ENCODE peak calls at places on chromosomes 2 and 18, in six cellular contexts. V is neural crest cell, T is tibial artery, H is cardiac fibroblast, A is foreskin fibroblast, M is progenitor cell of endocrine pancreas. Z is an unnamed sample.

GRCh38 chr2:28661589-28662001 is 90.0 kb upstream of the PPP1CB start:
- DNase-seq in M (no peak), T (peak), A (peak), H (peak), V (no peak), Z (peak)

GRCh38 chr2:1632006-1632348 is 112.3 kb downstream of the PXDN start:
- DNase-seq in M (no peak), H (peak), A (peak), T (no peak), V (no peak), Z (no peak)

GRCh38 chr2:135638825-135639224 is 102.8 kb upstream of the UBXN4 start:
- DNase-seq in M (no peak), T (no peak), H (no peak), V (no peak), A (no peak), Z (no peak)

GRCh38 chr2:36357506-36358316 is 2.1 kb downstream of the CRIM1 start:
- DNase-seq in H (peak), V (peak), T (peak), A (peak), M (no peak), Z (no peak)

GRCh38 chr2:49619804-49620203 is 465.5 kb upstream of the FSHR start:
- DNase-seq in A (no peak), T (no peak), V (no peak), M (no peak), H (no peak), Z (no peak)

GRCh38 chr2:65991864-65992554 is 442.9 kb upstream of the MEIS1 start:
- DNase-seq in A (no peak), V (no peak), T (no peak), M (no peak), H (no peak), Z (no peak)

GRCh38 chr18:24656044-24656443 is 195.6 kb downstream of the HRH4 start:
- DNase-seq in A (no peak), H (no peak), M (no peak), V (no peak), T (no peak), Z (no peak)

GRCh38 chr2:98868548-98869271 is 67.3 kb downstream of the CRACDL start:
- DNase-seq in T (no peak), M (no peak), A (no peak), H (peak), V (no peak), Z (no peak)

GRCh38 chr2:109407401-109408335 is 206.1 kb downstream of the SEPTIN10 start:
- DNase-seq in V (no peak), M (no peak), T (no peak), H (no peak), A (no peak), Z (no peak)

GRCh38 chr18:52670903-52671302 is 330.9 kb downstream of the DCC start:
- DNase-seq in H (peak), V (no peak), A (no peak), T (no peak), M (no peak), Z (no peak)

GRCh38 chr2:12602661-12603060 is 114.1 kb upstream of the TRIB2 start:
- DNase-seq in A (peak), T (no peak), V (no peak), M (no peak), H (no peak), Z (no peak)

GRCh38 chr2:55482186-55482945 is 37.2 kb upstream of the CFAP36 start:
- DNase-seq in T (no peak), V (no peak), M (no peak), A (no peak), H (peak), Z (peak)

GRCh38 chr2:162153608-162154224 is 1.7 kb upstream of the GCG start:
- DNase-seq in T (no peak), M (peak), H (peak), A (peak), V (peak), Z (peak)

GRCh38 chr2:96250188-96250587 is 15.6 kb downstream of the TMEM127 start:
- DNase-seq in H (no peak), M (no peak), A (no peak), V (no peak), T (no peak), Z (no peak)

GRCh38 chr18:26317353-26317865 is 91.2 kb downstream of the TAF4B start:
- DNase-seq in V (no peak), H (peak), M (no peak), A (no peak), T (no peak), Z (no peak)

GRCh38 chr2:161426788-161427412 is 10.8 kb downstream of the TBR1 start:
- DNase-seq in A (no peak), V (peak), M (no peak), T (no peak), H (peak), Z (no peak)

GRCh38 chr2:17470855-17471641 is 47.2 kb downstream of the RAD51AP2 start:
- DNase-seq in H (peak), T (no peak), M (no peak), A (peak), V (no peak), Z (peak)

GRCh38 chr2:60849165-60849564 is 32.2 kb upstream of the REL start:
- DNase-seq in T (no peak), V (no peak), H (peak), M (no peak), A (peak), Z (no peak)

GRCh38 chr2:230697676-230698075 is 15.0 kb upstream of the CAB39 start:
- DNase-seq in A (no peak), V (no peak), T (no peak), H (no peak), M (no peak), Z (no peak)

GRCh38 chr2:86598966-86599365 is 24.7 kb downstream of the RNF103 start:
- DNase-seq in M (no peak), A (no peak), V (no peak), H (no peak), T (no peak), Z (no peak)

GRCh38 chr18:28735731-28736130 is 558.8 kb upstream of the CDH2 start:
- DNase-seq in M (no peak), T (no peak), H (peak), V (no peak), A (peak), Z (peak)

GRCh38 chr2:171952748-171953147 is 30.5 kb downstream of the HAT1 start:
- DNase-seq in M (no peak), H (no peak), A (no peak), T (no peak), V (no peak), Z (no peak)

GRCh38 chr2:171957061-171957460 is 34.8 kb downstream of the HAT1 start:
- DNase-seq in T (no peak), A (peak), V (no peak), H (peak), M (no peak), Z (no peak)

GRCh38 chr2:171958475-171958874 is 36.2 kb downstream of the HAT1 start:
- DNase-seq in A (peak), H (peak), T (no peak), V (no peak), M (no peak), Z (no peak)

GRCh38 chr2:171959998-171960397 is 37.7 kb downstream of the HAT1 start:
- DNase-seq in M (no peak), A (no peak), V (no peak), T (no peak), H (no peak), Z (no peak)

GRCh38 chr2:171956135-171956830 is 34.0 kb downstream of the HAT1 start:
- DNase-seq in T (no peak), V (no peak), A (no peak), M (no peak), H (no peak), Z (no peak)
- TF ChIP-seq CTCF in T (no peak), V (no peak), A (no peak), M (no peak), H (no peak), Z (no peak)

DNA sequence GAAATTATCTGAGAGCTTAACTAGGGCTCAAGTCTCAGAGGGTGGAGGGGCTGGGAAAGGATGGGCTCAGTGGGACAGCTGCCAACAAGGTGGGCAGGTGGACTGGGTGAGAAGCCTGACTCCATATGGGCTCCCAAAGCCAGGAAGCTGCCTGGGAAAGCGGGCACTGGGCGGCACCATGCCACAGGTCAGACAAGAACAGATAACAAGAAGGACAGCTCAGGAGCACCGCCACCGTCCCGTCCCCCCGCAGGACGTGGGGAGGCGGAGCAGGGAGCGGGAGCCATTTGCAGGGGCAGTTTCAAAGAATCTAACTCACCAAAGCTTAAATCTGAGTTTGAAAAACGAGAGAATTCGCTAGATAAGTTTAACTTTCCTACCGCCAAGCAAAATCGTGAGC is 45.6 kb downstream of the NETO1 start:
- DNase-seq in H (no peak), A (no peak), T (no peak), V (no peak), M (no peak), Z (no peak)
- TF ChIP-seq CTCF in H (no peak), A (no peak), T (no peak), V (no peak), M (no peak), Z (no peak)

DNA sequence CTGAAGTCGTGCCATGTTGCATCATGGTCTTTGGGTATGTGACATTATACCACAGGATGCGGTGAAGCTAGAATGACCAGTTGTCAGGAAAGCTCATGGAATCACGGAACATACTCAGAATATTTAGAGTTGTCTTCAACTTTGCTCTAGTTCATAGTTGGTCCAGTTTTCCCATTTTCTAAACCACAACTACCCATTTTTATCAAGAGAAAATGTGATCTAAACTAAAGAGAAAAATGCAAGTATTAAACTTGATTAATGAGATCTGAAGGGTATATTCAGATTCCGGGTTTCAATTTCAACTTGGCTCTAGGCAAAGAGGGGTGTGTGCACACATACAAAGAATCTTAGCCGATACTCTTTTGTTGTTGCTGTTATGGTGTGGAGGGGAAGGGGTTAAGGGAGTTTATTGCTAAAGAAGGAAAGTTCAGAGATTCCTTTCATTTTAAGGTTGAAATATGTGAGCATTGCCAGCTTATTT is 516.5 kb upstream of the ZEB2 start:
- DNase-seq in M (no peak), T (no peak), V (no peak), H (peak), A (no peak), Z (no peak)
- TF ChIP-seq CTCF in M (no peak), T (no peak), V (no peak), H (no peak), A (no peak), Z (no peak)

GRCh38 chr2:9139491-9140443 is 66.8 kb upstream of the ASAP2 start:
- DNase-seq in H (peak), V (peak), A (peak), T (peak), M (peak), Z (peak)

GRCh38 chr2:9140570-9141378 is 65.8 kb upstream of the ASAP2 start:
- DNase-seq in M (no peak), V (no peak), H (no peak), A (no peak), T (no peak), Z (no peak)

GRCh38 chr2:9136997-9137819 is 69.4 kb upstream of the ASAP2 start:
- DNase-seq in H (no peak), M (no peak), A (no peak), T (no peak), V (no peak), Z (no peak)

GRCh38 chr2:9138507-9139085 is 68.0 kb upstream of the ASAP2 start:
- DNase-seq in A (no peak), H (no peak), V (peak), M (peak), T (no peak), Z (peak)

DNA sequence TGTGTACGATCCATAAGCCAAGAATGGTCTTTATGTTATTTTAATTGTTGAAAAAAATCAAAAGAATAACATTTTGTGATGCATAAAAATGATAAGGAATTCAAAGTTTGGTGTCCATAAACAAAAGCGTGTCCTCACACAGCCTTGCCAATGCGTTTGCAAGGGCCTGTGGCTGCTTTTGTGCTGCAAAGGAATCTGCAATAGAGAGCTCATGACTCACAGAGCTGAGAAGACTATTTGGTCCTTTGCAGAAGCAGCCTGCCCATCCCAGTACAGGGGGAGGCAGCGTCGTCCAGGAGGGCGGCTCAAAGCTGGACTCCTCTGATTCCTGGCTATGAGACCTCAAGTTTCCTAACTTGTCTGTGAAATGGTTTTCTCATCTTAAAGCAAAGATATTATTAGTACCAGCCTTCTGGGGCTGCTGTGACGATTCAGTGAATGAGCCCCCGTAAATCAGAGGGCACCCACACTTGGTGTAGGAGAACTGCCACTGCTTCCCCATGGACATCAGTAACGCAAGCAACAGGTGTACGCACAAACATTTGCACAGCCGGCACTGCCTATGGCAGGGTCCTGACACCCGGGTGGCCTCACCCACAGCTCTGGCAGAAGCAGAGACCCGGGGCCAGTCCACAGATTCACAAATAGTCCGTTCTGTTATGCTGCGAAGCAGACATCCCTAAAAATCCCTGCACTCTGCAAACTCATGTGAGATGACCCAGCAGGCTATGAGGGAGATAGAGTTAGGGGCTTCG is 70.6 kb upstream of the ASAP2 start:
- DNase-seq in H (peak), V (no peak), A (no peak), M (no peak), T (peak), Z (no peak)
- TF ChIP-seq CTCF in H (no peak), V (no peak), A (no peak), M (no peak), T (no peak), Z (no peak)

DNA sequence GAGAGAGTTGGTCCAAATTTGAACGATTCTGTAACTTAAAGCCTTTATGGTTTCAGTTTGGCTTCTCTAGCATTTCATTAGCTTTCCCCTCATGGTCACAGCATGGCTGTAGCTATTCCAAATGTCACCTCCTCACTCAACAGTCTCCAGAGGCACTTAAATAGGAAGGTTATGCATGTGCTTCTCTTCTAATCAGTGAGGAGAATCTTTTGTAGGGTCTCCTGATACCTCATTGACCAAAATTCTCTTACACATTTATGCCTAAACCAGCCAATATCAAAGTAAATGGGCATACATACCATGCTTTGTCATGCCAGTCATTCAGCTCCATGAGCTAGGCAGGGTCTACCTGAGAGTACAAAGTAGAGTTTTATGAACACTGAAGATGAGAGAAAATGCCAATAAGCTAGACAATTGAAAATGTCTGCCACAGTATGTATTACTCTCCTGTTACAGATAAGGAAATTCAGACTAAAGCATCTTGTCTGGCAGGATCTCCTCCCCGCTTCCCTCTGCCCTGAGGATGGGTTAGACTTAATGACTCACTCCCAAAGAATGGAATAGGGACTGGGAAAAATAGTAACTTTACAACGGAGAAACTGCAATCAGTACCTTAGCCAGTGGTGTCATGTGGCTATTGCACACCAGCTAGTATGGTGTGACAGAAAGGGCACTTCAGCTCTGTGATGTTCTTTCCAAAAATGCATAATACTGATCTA is 15.4 kb downstream of the DSG2 start:
- DNase-seq in V (no peak), H (peak), M (no peak), T (no peak), A (no peak), Z (no peak)
- TF ChIP-seq CTCF in V (no peak), H (no peak), M (no peak), T (no peak), A (no peak), Z (no peak)

GRCh38 chr2:153519260-153519875 is 40.8 kb upstream of the RPRM start:
- DNase-seq in M (peak), T (no peak), A (peak), H (peak), V (peak), Z (peak)
- TF ChIP-seq CTCF in M (peak), T (peak), A (peak), H (peak), V (peak), Z (peak)

Z was measured in BE2C.